ENCODE peak calls at places on chromosomes 7 and 10, in five cellular contexts. Q is tibial nerve; B is lung; O is body of pancreas; D is CD4-positive, alpha-beta T cell. R is an unnamed sample.

GRCh38 chr10:96334888-96335526 is 23.8 kb downstream of the OPALIN start:
- DNase-seq in Q (peak; percentile 7), B (no peak), O (peak; percentile 30), D (no peak), R (no peak)

GRCh38 chr10:77332256-77332655 is 305.4 kb downstream of the KCNMA1 start:
- DNase-seq in Q (no peak), B (no peak), O (peak; percentile 19), D (no peak), R (no peak)

GRCh38 chr7:30880090-30880704 is 31.5 kb upstream of the AQP1 start:
- DNase-seq in Q (no peak), B (no peak), O (no peak), D (no peak), R (no peak)

GRCh38 chr10:102648889-102649752 is 4.8 kb downstream of the TRIM8 start:
- DNase-seq in Q (no peak), B (no peak), O (no peak), D (peak; percentile 27), R (no peak)

GRCh38 chr10:22597142-22597541 is 117.2 kb downstream of the PIP4K2A start:
- DNase-seq in Q (no peak), B (no peak), O (no peak), D (no peak), R (no peak)

GRCh38 chr7:42161723-42162122 is 75.3 kb downstream of the GLI3 start:
- DNase-seq in Q (no peak), B (no peak), O (no peak), D (no peak), R (no peak)

GRCh38 chr7:152145853-152146466 is 120.5 kb downstream of the GALNT11 start:
- DNase-seq in Q (peak; percentile 35), B (no peak), O (peak; percentile 44), D (peak; percentile 30), R (no peak)

GRCh38 chr10:29841724-29842649 is 207.2 kb upstream of the SVIL start:
- DNase-seq in Q (no peak), B (peak; percentile 54), O (peak; percentile 59), D (no peak), R (no peak)

GRCh38 chr10:114486938-114487814 is 82.9 kb upstream of the AFAP1L2 start:
- DNase-seq in Q (no peak), B (no peak), O (no peak), D (no peak), R (no peak)

GRCh38 chr7:24718977-24719491 is 38.2 kb downstream of the GSDME start:
- DNase-seq in Q (no peak), B (no peak), O (no peak), D (no peak), R (no peak)

GRCh38 chr10:48306870-48307531 is 524 bp downstream of the MAPK8 start:
- DNase-seq in Q (peak; percentile 5), B (peak; percentile 61), O (peak; percentile 63), D (peak; percentile 66), R (peak; percentile 79)

GRCh38 chr7:133484135-133484534 is 231.3 kb downstream of the EXOC4 start:
- DNase-seq in Q (no peak), B (no peak), O (no peak), D (peak; percentile 13), R (no peak)

GRCh38 chr7:842436-843031 is 10.3 kb downstream of the SUN1 start:
- DNase-seq in Q (no peak), B (no peak), O (no peak), D (no peak), R (no peak)

GRCh38 chr7:111074071-111074771 is 16.7 kb upstream of the LRRN3 start:
- DNase-seq in Q (no peak), B (no peak), O (no peak), D (no peak), R (no peak)

GRCh38 chr10:119310807-119311206 is 103.4 kb downstream of the GRK5 start:
- DNase-seq in Q (no peak), B (no peak), O (no peak), D (no peak), R (no peak)

GRCh38 chr10:13715091-13715490 is 128.3 kb downstream of the PRPF18 start:
- DNase-seq in Q (no peak), B (no peak), O (no peak), D (no peak), R (no peak)

GRCh38 chr10:8817303-8817702 is 762.8 kb downstream of the GATA3 start:
- DNase-seq in Q (no peak), B (no peak), O (no peak), D (no peak), R (no peak)
- H3K9me3 ChIP-seq in Q (no peaks in the 10 kb centered on the region), B (no peaks in the 10 kb centered on the region), O (no peaks in the 10 kb centered on the region), D (no peaks in the 10 kb centered on the region), R (no peaks in the 10 kb centered on the region)

GRCh38 chr7:153381275-153382119 is 621.9 kb downstream of the ACTR3B start:
- DNase-seq in Q (peak; percentile 19), B (no peak), O (peak; percentile 43), D (no peak), R (no peak)
- H3K9me3 ChIP-seq in Q (no peaks in the 10 kb centered on the region), B (peaks cover 3% of the 10 kb centered on the region), O (no peaks in the 10 kb centered on the region), D (no peaks in the 10 kb centered on the region), R (peaks cover 4% of the 10 kb centered on the region)

GRCh38 chr7:153405704-153406485 is 646.3 kb upstream of the DPP6 start:
- DNase-seq in Q (no peak), B (no peak), O (no peak), D (no peak), R (no peak)
- H3K9me3 ChIP-seq in Q (no peaks in the 10 kb centered on the region), B (peaks cover 6% of the 10 kb centered on the region), O (peaks cover 7% of the 10 kb centered on the region), D (no peaks in the 10 kb centered on the region), R (no peaks in the 10 kb centered on the region)

GRCh38 chr10:128473396-128473795 is 347.2 kb upstream of the MKI67 start:
- DNase-seq in Q (no peak), B (no peak), O (no peak), D (no peak), R (no peak)
- H3K9me3 ChIP-seq in Q (no peaks in the 10 kb centered on the region), B (peaks cover 2% of the 10 kb centered on the region), O (no peaks in the 10 kb centered on the region), D (no peaks in the 10 kb centered on the region), R (no peaks in the 10 kb centered on the region)

GRCh38 chr10:130558778-130559177 is 422.6 kb downstream of the GLRX3 start:
- DNase-seq in Q (no peak), B (no peak), O (no peak), D (no peak), R (no peak)
- H3K9me3 ChIP-seq in Q (peaks cover 4% of the 10 kb centered on the region), B (no peaks in the 10 kb centered on the region), O (no peaks in the 10 kb centered on the region), D (no peaks in the 10 kb centered on the region), R (no peaks in the 10 kb centered on the region)

GRCh38 chr10:4947039-4947634 is 16.1 kb upstream of the AKR1C1 start:
- DNase-seq in Q (no peak), B (no peak), O (no peak), D (no peak), R (no peak)
- H3K9me3 ChIP-seq in Q (no peaks in the 10 kb centered on the region), B (no peaks in the 10 kb centered on the region), O (no peaks in the 10 kb centered on the region), D (no peaks in the 10 kb centered on the region), R (no peaks in the 10 kb centered on the region)

R was measured in T-helper 17 cell.